ENCODE peak calls at places on chromosomes 5 and 9, in seven cellular contexts. G is neuronal stem cell, J is IMR-90, N is H1, O is mesendoderm, E is trophoblast cell, Y is mesenchymal stem cell. D is an unnamed sample.

GRCh38 chr5:90871356-90871755 is 312.8 kb downstream of the ADGRV1 start:
- DNase-seq in G (no peak), J (no peak), N (no peak), O (no peak), E (peak), Y (peak), D (no peak)

GRCh38 chr5:108461628-108462367 is 79.9 kb upstream of the FBXL17 start:
- DNase-seq in G (no peak), J (peak), N (no peak), O (no peak), E (peak), Y (peak), D (no peak)

GRCh38 chr5:1392261-1392660 is 47.4 kb upstream of the CLPTM1L start:
- DNase-seq in G (no peak), J (no peak), N (no peak), O (no peak), E (no peak), Y (no peak), D (no peak)

GRCh38 chr9:127586537-127586936 is 25.5 kb upstream of the STXBP1 start:
- DNase-seq in G (peak), J (peak), N (peak), O (peak), E (peak), Y (peak), D (peak)

GRCh38 chr9:557601-558201 is 283.8 kb upstream of the DMRT1 start:
- DNase-seq in G (peak), J (no peak), N (no peak), O (peak), E (peak), Y (no peak), D (peak)

GRCh38 chr9:134981001-134981400 is 63.3 kb upstream of the FCN1 start:
- DNase-seq in G (no peak), J (no peak), N (no peak), O (no peak), E (no peak), Y (no peak), D (no peak)

GRCh38 chr5:171601266-171601881 is 181.9 kb downstream of the FGF18 start:
- DNase-seq in G (no peak), J (no peak), N (no peak), O (no peak), E (no peak), Y (no peak), D (peak)

GRCh38 chr9:136774416-136775045 is 10.2 kb upstream of the LCN15 start:
- DNase-seq in G (no peak), J (no peak), N (no peak), O (no peak), E (no peak), Y (no peak), D (no peak)

GRCh38 chr5:178569485-178569884 is 20.7 kb downstream of the COL23A1 start:
- DNase-seq in G (no peak), J (no peak), N (no peak), O (no peak), E (no peak), Y (no peak), D (no peak)

GRCh38 chr5:137613554-137614265 is 114.6 kb upstream of the SPOCK1 start:
- DNase-seq in G (no peak), J (peak), N (no peak), O (no peak), E (peak), Y (no peak), D (no peak)

GRCh38 chr5:93570294-93571110 is 10.5 kb downstream of the NR2F1-AS1 start:
- DNase-seq in G (no peak), J (no peak), N (peak), O (no peak), E (no peak), Y (no peak), D (peak)

GRCh38 chr9:21015122-21015815 is 16.2 kb downstream of the HACD4 start:
- DNase-seq in G (no peak), J (peak), N (no peak), O (peak), E (no peak), Y (no peak), D (no peak)

GRCh38 chr5:21791304-21791703 is 1061.8 kb downstream of the CDH12 start:
- DNase-seq in G (no peak), J (peak), N (no peak), O (no peak), E (peak), Y (no peak), D (no peak)

GRCh38 chr9:3507395-3508077 is 18.3 kb downstream of the RFX3 start:
- DNase-seq in G (no peak), J (no peak), N (no peak), O (no peak), E (peak), Y (no peak), D (no peak)

GRCh38 chr5:172768098-172768572 is 2.9 kb downstream of the DUSP1 start:
- DNase-seq in G (no peak), J (no peak), N (no peak), O (no peak), E (no peak), Y (no peak), D (no peak)

GRCh38 chr5:172764861-172765765 is 5.9 kb downstream of the DUSP1 start:
- DNase-seq in G (peak), J (peak), N (peak), O (peak), E (peak), Y (peak), D (peak)

GRCh38 chr5:172765766-172766286 is 5.2 kb downstream of the DUSP1 start:
- DNase-seq in G (no peak), J (peak), N (no peak), O (no peak), E (peak), Y (peak), D (no peak)

GRCh38 chr5:172768573-172769323 is 2.2 kb downstream of the DUSP1 start:
- DNase-seq in G (no peak), J (peak), N (no peak), O (peak), E (peak), Y (peak), D (no peak)

GRCh38 chr5:172766287-172767104 is 4.5 kb downstream of the DUSP1 start:
- DNase-seq in G (no peak), J (peak), N (no peak), O (peak), E (peak), Y (peak), D (no peak)
- H2BK5ac ChIP-seq in G (no peak), J (peak), N (peak), O (no peak), E (no peak), Y (peak), D (no peak)

DNA sequence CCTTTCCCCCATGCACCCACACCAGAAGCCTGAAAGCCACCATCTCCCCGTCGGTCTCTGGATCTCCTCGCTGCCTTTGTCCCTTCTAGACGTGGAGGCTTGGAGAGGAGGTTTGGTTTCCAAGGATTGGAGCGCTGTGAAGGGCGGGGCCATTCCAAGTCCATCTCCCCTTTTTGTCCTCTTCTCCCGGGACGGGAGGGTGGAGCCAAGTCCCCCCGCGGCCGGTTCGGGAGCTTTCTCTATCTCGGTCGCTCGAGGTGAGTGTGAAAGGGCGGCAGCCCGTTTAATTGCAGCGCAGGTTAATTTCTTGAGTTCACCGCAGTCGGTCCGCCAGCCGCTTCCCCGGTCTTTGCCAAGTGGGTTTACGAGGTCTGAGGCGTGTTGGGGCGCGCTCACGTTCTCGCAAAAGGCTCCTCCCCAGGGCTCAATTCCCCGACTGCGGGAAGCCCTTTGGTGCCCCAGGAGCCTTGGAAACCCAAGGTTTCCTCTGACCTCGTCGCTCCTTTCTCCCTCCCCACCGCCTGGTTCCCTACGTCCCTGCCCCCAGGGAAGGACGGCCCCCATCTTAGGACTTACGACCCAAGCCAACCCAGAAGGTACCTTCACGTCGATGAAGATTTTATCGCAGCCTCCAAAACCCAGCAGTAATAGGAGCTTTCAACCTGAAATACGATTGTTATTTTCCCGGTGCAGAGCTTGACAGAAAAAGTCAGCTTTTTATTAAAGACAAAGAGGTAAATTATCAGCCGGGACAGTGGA is 2.8 kb upstream of the ZNF462 start:
- DNase-seq in G (peak), J (no peak), N (peak), O (peak), E (peak), Y (peak), D (peak)
- H3K23ac ChIP-seq in G (peak), J (peak), N (no peak), O (no peak), E (no peak), Y (no peak), D (no peak)

DNA sequence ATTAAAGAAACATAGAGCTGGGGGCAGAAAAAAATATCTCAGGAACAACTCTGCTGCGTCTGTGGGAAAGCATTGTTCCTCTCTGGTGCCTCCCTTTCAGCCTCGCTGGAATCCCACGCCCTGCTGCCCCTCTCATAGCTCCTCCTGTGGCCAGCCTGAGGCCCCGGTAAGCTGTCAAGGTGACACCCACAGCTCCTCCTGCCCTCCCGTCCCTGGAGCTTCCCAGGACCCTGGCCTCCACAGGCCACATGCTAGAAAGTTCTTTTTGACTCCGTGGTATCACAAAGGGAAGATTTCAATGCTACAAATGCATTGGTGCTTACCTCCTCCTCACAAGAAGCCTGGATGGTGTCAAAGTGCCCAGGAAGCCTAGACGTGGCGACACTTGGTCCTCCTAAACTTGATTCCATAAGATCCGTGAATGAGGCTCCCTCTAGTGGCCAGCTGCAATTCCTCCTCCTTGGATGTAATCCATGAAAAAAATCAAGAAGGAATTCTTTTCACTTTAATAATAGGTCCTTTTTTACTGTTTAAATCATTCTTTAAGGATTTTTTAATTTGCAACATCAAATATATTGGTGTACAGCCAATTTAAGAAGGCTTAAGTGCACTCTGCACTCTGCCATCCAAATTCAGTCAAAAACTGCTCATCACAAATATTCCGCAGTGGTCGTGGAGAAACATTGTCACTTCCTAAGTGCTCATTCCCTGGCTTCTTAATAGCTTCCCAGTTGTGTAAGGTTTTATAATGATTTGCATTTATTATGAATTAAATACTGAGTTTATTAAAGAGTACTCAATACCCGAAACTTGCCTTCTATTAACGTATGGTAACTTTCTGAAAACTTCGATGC is 104.8 kb downstream of the CFAP90 start:
- DNase-seq in G (peak), J (peak), N (peak), O (peak), E (peak), Y (peak), D (peak)
- H2BK5ac ChIP-seq in G (no peak), J (no peak), N (no peak), O (no peak), E (no peak), Y (no peak), D (no peak)

GRCh38 chr9:37262410-37262809 is 142.0 kb downstream of the ZCCHC7 start:
- DNase-seq in G (no peak), J (peak), N (no peak), O (peak), E (no peak), Y (peak), D (no peak)
- H3K23ac ChIP-seq in G (no peak), J (no peak), N (no peak), O (no peak), E (no peak), Y (no peak), D (no peak)

GRCh38 chr5:160181965-160182622 is 47.2 kb upstream of the FABP6 start:
- DNase-seq in G (no peak), J (no peak), N (no peak), O (no peak), E (no peak), Y (peak), D (no peak)
- H2BK5ac ChIP-seq in G (no peak), J (no peak), N (no peak), O (no peak), E (no peak), Y (no peak), D (no peak)

DNA sequence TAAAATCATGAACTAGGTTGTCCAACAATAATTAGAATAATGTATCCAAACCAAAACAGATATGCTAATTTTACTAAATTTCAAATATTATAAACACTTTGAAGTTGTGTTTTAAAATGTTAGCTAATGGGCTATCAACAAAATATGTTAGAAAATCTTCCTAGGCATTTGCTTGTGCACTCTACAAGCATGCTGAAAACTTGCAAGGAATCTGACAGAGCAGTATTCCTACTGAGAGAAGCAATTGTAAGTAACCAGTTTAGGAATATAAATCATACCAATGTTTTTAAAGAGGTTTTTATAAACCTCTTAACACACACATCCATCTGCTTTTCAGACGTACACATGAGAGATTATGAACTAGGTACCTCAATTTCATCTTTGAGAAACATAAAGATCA is 228.4 kb upstream of the TBCA start:
- DNase-seq in G (no peak), J (peak), N (no peak), O (no peak), E (peak), Y (no peak), D (no peak)
- H3K23ac ChIP-seq in G (no peak), J (no peak), N (no peak), O (no peak), E (no peak), Y (no peak), D (no peak)

DNA sequence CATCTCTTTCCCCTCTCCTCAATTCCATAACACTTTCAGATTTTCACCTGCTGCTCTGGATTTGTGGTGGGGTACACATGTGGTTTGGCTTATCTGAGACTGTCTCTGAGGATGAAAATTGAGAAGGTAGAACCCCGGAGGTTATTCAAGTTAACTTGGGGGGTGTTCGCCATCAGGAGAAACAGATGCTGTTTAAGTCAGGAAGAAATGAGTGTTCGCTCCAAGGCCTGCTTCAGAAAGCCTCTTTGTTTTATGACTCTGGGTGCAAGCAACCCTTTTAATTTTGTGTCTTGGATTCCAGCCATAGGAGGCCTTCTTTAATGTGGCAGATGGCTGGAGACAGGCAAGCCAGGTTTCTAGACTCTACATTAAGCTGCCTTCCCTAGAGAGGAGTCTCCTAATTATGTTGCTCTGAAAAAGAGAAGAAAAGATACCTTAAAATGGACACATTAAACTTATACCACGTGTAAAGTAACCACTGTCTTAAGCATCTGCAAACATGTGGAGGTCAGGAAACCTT is 4.2 kb upstream of the SMAD5 start:
- DNase-seq in G (no peak), J (no peak), N (no peak), O (no peak), E (no peak), Y (no peak), D (no peak)
- H2BK5ac ChIP-seq in G (no peak), J (no peak), N (no peak), O (no peak), E (no peak), Y (no peak), D (no peak)

DNA sequence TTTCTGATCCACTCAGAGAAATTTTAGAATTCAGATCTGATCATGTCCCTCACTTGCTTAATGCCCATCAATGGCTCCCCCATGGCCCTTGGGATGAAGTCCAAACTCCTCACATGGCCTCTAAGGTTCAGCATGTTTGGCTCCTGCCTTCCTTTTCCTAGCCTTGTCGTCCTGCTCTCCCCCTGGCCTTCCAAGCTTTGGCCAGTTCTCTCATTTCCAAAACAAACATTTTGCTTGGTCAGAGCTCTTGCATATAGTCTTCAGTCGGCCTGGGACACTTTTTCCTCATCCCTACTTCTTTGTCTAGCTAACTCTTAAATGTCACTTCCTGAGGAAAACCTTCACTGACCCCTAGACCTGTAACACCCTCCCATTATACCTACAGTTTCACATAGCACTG is 37.1 kb upstream of the PPP3R2 start:
- DNase-seq in G (no peak), J (no peak), N (no peak), O (no peak), E (no peak), Y (no peak), D (no peak)
- H3K23ac ChIP-seq in G (no peak), J (no peak), N (no peak), O (no peak), E (no peak), Y (no peak), D (no peak)

DNA sequence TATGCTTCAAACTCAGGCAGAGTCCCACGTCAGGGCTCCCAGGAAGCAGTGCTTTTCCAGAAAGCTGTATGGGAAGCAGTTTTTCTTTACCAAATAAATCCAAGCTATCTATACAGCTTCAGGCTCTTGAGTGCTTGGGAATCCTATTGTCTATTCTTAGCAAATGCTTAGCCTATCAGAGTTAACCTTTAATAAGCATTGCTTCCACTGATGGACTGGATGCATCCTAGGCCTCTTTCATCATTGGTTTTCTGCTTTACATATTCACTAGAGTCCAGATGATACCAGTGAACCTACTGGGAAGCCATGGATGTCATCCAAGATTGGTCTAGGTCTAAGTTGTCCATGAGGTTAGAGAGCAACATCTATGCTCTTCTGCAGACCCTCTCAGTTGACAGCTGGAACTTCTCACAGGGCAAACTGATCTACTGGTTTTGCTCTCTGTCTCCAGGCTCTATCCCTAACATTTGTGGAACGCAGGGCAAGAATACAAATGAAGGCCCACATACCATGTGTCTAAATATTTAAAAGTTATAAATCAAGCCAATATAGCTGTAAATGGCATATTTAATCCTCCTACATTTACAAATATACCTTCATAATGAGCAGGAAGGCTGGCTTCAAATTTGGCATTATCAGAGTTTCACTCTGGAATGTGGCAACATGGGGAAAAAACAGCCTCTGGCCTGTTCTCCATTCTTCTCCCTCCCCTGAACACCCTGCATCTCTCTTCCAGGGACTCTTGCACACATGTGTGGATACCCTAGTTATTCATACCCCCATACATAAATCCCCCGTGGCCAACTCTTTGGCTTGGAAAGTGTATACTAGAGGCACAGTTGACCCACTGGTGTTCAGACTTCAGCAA is 49.9 kb upstream of the PLPP1 start:
- DNase-seq in G (no peak), J (no peak), N (no peak), O (no peak), E (no peak), Y (peak), D (no peak)
- H2BK5ac ChIP-seq in G (no peak), J (no peak), N (no peak), O (no peak), E (no peak), Y (no peak), D (no peak)

GRCh38 chr9:14687042-14687719 is 6.1 kb downstream of the ZDHHC21 start:
- DNase-seq in G (no peak), J (peak), N (no peak), O (no peak), E (no peak), Y (no peak), D (no peak)
- H3K23ac ChIP-seq in G (no peak), J (no peak), N (no peak), O (no peak), E (no peak), Y (no peak), D (no peak)